ENCODE peak calls at places on chromosomes 4 and X, in six cellular contexts. R is colonic mucosa, I is Peyer's patch, Y is fibroblast of lung, E is uterus, O is tibial nerve. L is an unnamed sample.

GRCh38 chr4:10096201-10096975 is 20.2 kb downstream of the WDR1 start:
- DNase-seq in O (peak; percentile 46), Y (peak; percentile 96), R (peak; percentile 60), E (peak; percentile 60), I (peak; percentile 88), L (no peak)

GRCh38 chr4:105619193-105619931 is 66.9 kb downstream of the ARHGEF38 start:
- DNase-seq in R (peak; percentile 66), Y (peak; percentile 15), E (no peak), I (peak; percentile 55), O (peak; percentile 57), L (peak; percentile 82)

GRCh38 chr4:86416081-86416480 is 56.2 kb upstream of the MAPK10 start:
- DNase-seq in E (no peak), Y (no peak), R (no peak), O (no peak), I (no peak), L (no peak)

GRCh38 chr4:176793060-176793605 is 411 bp upstream of the VEGFC start:
- DNase-seq in I (no peak), E (no peak), O (no peak), R (no peak), Y (no peak), L (no peak)

GRCh38 chrX:39759526-39760224 is 338.1 kb downstream of the BCOR start:
- DNase-seq in Y (peak; percentile 68), E (peak; percentile 28), O (peak; percentile 15), I (no peak), R (no peak), L (peak; percentile 75)

GRCh38 chrX:134999469-134999868 is 8.7 kb downstream of the SMIM10 start:
- DNase-seq in E (no peak), Y (peak; percentile 83), I (no peak), R (no peak), O (no peak), L (no peak)

GRCh38 chr4:185194924-185195632 is 8.7 kb downstream of the CFAP97 start:
- DNase-seq in O (no peak), E (no peak), I (no peak), Y (no peak), R (no peak), L (no peak)

GRCh38 chrX:150897371-150898319 is 823 bp downstream of the CD99L2 start:
- DNase-seq in O (no peak), Y (peak; percentile 31), I (peak; percentile 71), R (peak; percentile 51), E (no peak), L (no peak)

GRCh38 chr4:82380344-82380743 is 6.6 kb upstream of the HNRNPD start:
- DNase-seq in Y (no peak), O (no peak), R (no peak), E (no peak), I (no peak), L (no peak)

GRCh38 chrX:97860206-97860605 is 976.5 kb downstream of the RPA4 start:
- DNase-seq in E (no peak), O (no peak), Y (peak; percentile 47), I (no peak), R (no peak), L (no peak)

GRCh38 chrX:152632445-152633097 is 5.1 kb upstream of the GABRQ start:
- DNase-seq in R (peak; percentile 58), I (peak; percentile 68), Y (peak; percentile 27), E (peak; percentile 24), O (peak; percentile 78), L (peak; percentile 56)

GRCh38 chr4:102836596-102836995 is 9.2 kb upstream of the UBE2D3 start:
- DNase-seq in R (no peak), E (no peak), I (no peak), Y (no peak), O (no peak), L (no peak)

GRCh38 chr4:151428346-151428745 is 19.4 kb downstream of the FHIP1A start:
- DNase-seq in O (no peak), Y (no peak), I (no peak), E (no peak), R (no peak), L (no peak)

GRCh38 chr4:70703695-70704332 is 15.5 kb downstream of the UTP3 start:
- DNase-seq in R (peak; percentile 38), Y (peak; percentile 72), O (peak; percentile 23), I (no peak), E (no peak), L (no peak)

GRCh38 chr4:60746172-60746571 is 454.0 kb upstream of the ADGRL3 start:
- DNase-seq in E (no peak), Y (no peak), I (no peak), R (no peak), O (no peak), L (no peak)

GRCh38 chr4:89283975-89284556 is 23.5 kb downstream of the GPRIN3 start:
- DNase-seq in O (no peak), Y (no peak), E (no peak), R (no peak), I (no peak), L (no peak)

GRCh38 chr4:89287945-89288344 is 19.7 kb downstream of the GPRIN3 start:
- DNase-seq in E (no peak), Y (no peak), I (no peak), R (no peak), O (no peak), L (no peak)

GRCh38 chr4:89283226-89283974 is 24.2 kb downstream of the GPRIN3 start:
- DNase-seq in I (peak; percentile 70), E (no peak), R (peak; percentile 65), Y (peak; percentile 39), O (no peak), L (no peak)

GRCh38 chr4:89284828-89285227 is 22.8 kb downstream of the GPRIN3 start:
- DNase-seq in O (no peak), E (no peak), Y (no peak), I (no peak), R (no peak), L (no peak)

DNA sequence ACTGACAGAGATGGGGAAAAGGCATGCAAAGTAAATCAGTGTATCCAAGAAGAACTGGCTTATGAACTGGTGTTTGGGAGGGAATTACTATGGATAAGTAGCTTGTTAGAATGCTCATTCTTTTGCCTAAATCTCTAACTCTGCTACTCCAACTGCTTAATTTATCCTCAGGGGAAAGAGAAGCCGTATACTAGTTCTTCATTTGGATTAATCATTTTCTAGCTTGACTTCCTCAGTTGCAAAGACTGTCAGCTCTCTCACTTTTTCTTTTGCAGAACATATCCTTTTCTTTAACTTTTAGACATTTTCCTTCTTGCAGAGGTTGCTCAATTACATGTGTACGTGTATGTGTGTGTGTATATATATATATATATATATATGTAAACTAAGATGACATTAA is 21.9 kb downstream of the GPRIN3 start:
- DNase-seq in O (no peak), E (no peak), I (no peak), Y (no peak), R (no peak), L (no peak)
- H3K4me1 ChIP-seq in O (no peaks in the 10 kb centered on the region), E (no peaks in the 10 kb centered on the region), I (peaks cover 17% of the 10 kb centered on the region), Y (no peaks in the 10 kb centered on the region), R (peaks cover 12% of the 10 kb centered on the region), L (no peaks in the 10 kb centered on the region)

GRCh38 chr4:154495867-154496266 is 4.3 kb upstream of the DCHS2 start:
- DNase-seq in I (no peak), Y (no peak), O (no peak), E (no peak), R (no peak), L (no peak)
- H3K27me3 ChIP-seq in I (peaks cover 4% of the 10 kb centered on the region), Y (no peaks in the 10 kb centered on the region), O (no peaks in the 10 kb centered on the region), E (no peaks in the 10 kb centered on the region), R (peaks cover 15% of the 10 kb centered on the region), L (no peaks in the 10 kb centered on the region)

GRCh38 chrX:1325515-1326116 is 11.0 kb upstream of the IL3RA start:
- DNase-seq in E (no peak), O (no peak), I (no peak), Y (no peak), R (no peak), L (no peak)

GRCh38 chrX:1336331-1337143 is at the start of gene IL3RA:
- DNase-seq in O (peak; percentile 59), R (peak; percentile 40), E (no peak), I (peak; percentile 57), Y (no peak), L (peak; percentile 69)

GRCh38 chrX:1327651-1328304 is 8.8 kb upstream of the IL3RA start:
- DNase-seq in O (no peak), I (no peak), E (no peak), R (no peak), Y (no peak), L (no peak)

GRCh38 chrX:1334854-1335253 is 1.7 kb upstream of the IL3RA start:
- DNase-seq in E (no peak), I (no peak), Y (no peak), R (no peak), O (no peak), L (no peak)

GRCh38 chrX:1330605-1331004 is 6.0 kb upstream of the IL3RA start:
- DNase-seq in R (no peak), E (no peak), O (no peak), I (no peak), Y (no peak), L (no peak)
- H3K4me3 ChIP-seq in R (no peak overlapping the region), E (no peak overlapping the region), O (no peak overlapping the region), I (no peak overlapping the region), Y (no peak overlapping the region), L (no peak overlapping the region)

DNA sequence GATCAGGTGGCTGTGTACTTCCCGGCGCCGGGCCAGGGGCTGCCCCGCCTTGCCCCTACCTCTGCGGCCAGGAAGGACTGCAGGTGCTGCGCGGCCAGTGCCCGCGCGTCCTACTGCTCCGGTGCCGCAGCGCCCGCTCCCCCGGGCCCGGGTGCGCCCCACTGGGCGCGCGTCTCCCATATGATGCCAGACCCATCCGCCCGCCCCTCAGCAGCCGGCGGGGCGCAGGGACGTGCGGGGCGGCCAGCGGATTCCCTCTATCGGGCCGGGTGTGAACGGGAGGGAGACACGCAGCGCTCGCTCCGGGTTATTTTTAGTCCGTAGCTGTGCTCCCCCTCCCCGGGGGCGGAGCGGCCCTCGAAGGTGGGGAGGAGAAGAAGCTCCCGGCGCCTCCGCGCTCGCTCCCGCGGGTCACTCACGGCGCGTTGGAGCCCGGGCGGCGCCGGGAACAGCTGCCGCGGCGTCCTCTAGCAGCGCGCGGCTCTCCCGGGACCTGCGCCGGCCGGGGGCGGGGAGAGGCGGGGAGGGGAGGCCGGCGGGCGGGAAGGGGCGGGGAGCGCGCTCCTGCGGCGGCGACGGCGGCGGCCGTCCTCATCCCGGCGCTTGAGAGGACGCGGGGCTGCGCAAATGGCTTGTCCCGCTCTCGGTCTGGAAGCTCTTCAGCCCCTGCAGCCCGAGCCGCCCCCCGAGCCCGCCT is 103.6 kb downstream of the UCHL1 start:
- DNase-seq in I (peak; percentile 64), O (no peak), E (peak; percentile 41), R (peak; percentile 57), Y (peak; percentile 32), L (peak; percentile 91)
- H3K4me1 ChIP-seq in I (no peaks in the 10 kb centered on the region), O (no peaks in the 10 kb centered on the region), E (no peaks in the 10 kb centered on the region), R (no peaks in the 10 kb centered on the region), Y (peaks cover 2% of the 10 kb centered on the region), L (peaks cover 5% of the 10 kb centered on the region)

DNA sequence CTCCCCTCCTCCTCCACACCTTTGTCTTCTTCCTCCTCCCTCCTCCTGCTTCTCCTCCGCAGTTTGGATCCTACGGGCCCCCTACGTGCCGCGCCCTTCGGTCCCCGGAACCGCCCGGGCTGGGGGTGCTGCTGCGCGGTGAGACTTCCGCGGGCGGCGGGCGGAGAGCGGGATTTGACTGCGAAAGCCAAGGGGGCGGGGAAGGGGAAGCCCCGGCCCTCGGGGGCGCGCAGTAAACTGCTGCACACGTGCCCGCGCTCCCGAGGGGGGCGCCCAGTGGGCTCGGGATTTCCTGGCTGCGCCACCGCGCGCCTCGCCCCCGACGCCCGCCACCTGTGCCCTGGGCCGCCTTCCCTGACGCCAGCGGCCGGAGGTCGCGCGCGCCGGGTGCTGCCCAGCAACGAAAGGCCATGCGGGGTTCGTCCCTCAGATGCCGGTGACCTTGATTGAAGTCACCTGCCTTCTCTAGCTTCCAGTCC is 3.3 kb upstream of the NKX3-2 start:
- DNase-seq in O (no peak), I (no peak), R (no peak), Y (no peak), E (no peak), L (no peak)
- H3K27me3 ChIP-seq in O (peaks cover 9% of the 10 kb centered on the region), I (peaks cover 53% of the 10 kb centered on the region), R (peaks cover 61% of the 10 kb centered on the region), Y (peaks cover 33% of the 10 kb centered on the region), E (peaks cover 45% of the 10 kb centered on the region), L (peaks cover 2% of the 10 kb centered on the region)

L was measured in aorta.